ENCODE peak calls at places on chromosomes 6 and 20, in ten cellular contexts. C, B, G, X, S, P, W, Q, O and E are unnamed samples.
A peak's percentile ranks its signal among the peaks of the same experiment; 100 is the strongest.

GRCh38 chr6:155121699-155122098 is 126.6 kb downstream of the TIAM2 start:
- DNase-seq in Q (no peak), P (no peak), W (no peak), X (no peak), S (no peak), B (no peak), C (no peak), G (no peak), O (no peak), E (no peak)

GRCh38 chr6:163400509-163400908 is 14.0 kb upstream of the QKI start:
- DNase-seq in P (no peak), C (no peak), X (no peak), G (no peak), Q (no peak), S (no peak), W (no peak), O (no peak), B (no peak), E (no peak)

GRCh38 chr6:141152951-141153350 is 979.8 kb upstream of the GJE1 start:
- DNase-seq in X (no peak), P (no peak), G (no peak), W (peak; percentile 12), B (no peak), S (no peak), C (peak; percentile 18), Q (no peak), O (no peak), E (no peak)

GRCh38 chr20:45629496-45630100 is at the start of gene WFDC10A:
- DNase-seq in S (peak; percentile 64), P (peak; percentile 28), B (peak; percentile 53), G (peak; percentile 47), O (peak; percentile 66), C (peak; percentile 30), W (peak; percentile 25), Q (peak; percentile 84), X (peak; percentile 44), E (peak; percentile 83)

GRCh38 chr6:13407709-13408695 is 79.4 kb downstream of the GFOD1 start:
- DNase-seq in X (no peak), S (peak; percentile 94), G (no peak), Q (no peak), P (no peak), C (no peak), W (peak; percentile 51), B (no peak), O (no peak), E (peak; percentile 93)

GRCh38 chr6:148464319-148465010 is 121.8 kb downstream of the SASH1 start:
- DNase-seq in S (peak; percentile 53), W (peak; percentile 80), O (peak; percentile 85), Q (peak; percentile 77), B (peak; percentile 64), X (peak; percentile 77), P (peak; percentile 63), G (peak; percentile 69), C (peak; percentile 59), E (peak; percentile 59)

GRCh38 chr6:7691675-7692452 is 34.0 kb upstream of the BMP6 start:
- DNase-seq in C (no peak), G (peak; percentile 19), O (no peak), W (peak; percentile 61), X (no peak), B (no peak), S (peak; percentile 92), P (no peak), Q (peak; percentile 61), E (peak; percentile 95)

GRCh38 chr6:170108456-170108855 is 182.4 kb downstream of the DLL1 start:
- DNase-seq in G (no peak), C (no peak), P (no peak), S (no peak), O (peak; percentile 4), W (no peak), B (no peak), X (no peak), Q (no peak), E (no peak)

GRCh38 chr6:169075211-169075621 is 178.4 kb downstream of the THBS2 start:
- DNase-seq in P (no peak), S (no peak), Q (no peak), G (peak; percentile 60), W (peak; percentile 88), X (no peak), C (peak; percentile 83), B (no peak), O (peak; percentile 86), E (no peak)

GRCh38 chr6:64505312-64505711 is 869.7 kb downstream of the PHF3 start:
- DNase-seq in Q (peak; percentile 52), O (no peak), W (no peak), P (peak; percentile 33), C (no peak), S (peak; percentile 38), X (peak; percentile 33), G (no peak), B (peak; percentile 28), E (no peak)

GRCh38 chr6:2861071-2861821 is 19.6 kb upstream of the SERPINB1 start:
- DNase-seq in B (no peak), Q (no peak), W (no peak), X (no peak), S (no peak), P (peak; percentile 61), O (no peak), C (no peak), G (no peak), E (no peak)

GRCh38 chr6:31203345-31203979 is 33.0 kb upstream of the POU5F1 start:
- DNase-seq in Q (peak; percentile 52), O (no peak), S (peak; percentile 51), P (peak; percentile 74), W (no peak), X (no peak), C (peak; percentile 38), B (peak; percentile 45), G (peak; percentile 55), E (peak; percentile 69)

DNA sequence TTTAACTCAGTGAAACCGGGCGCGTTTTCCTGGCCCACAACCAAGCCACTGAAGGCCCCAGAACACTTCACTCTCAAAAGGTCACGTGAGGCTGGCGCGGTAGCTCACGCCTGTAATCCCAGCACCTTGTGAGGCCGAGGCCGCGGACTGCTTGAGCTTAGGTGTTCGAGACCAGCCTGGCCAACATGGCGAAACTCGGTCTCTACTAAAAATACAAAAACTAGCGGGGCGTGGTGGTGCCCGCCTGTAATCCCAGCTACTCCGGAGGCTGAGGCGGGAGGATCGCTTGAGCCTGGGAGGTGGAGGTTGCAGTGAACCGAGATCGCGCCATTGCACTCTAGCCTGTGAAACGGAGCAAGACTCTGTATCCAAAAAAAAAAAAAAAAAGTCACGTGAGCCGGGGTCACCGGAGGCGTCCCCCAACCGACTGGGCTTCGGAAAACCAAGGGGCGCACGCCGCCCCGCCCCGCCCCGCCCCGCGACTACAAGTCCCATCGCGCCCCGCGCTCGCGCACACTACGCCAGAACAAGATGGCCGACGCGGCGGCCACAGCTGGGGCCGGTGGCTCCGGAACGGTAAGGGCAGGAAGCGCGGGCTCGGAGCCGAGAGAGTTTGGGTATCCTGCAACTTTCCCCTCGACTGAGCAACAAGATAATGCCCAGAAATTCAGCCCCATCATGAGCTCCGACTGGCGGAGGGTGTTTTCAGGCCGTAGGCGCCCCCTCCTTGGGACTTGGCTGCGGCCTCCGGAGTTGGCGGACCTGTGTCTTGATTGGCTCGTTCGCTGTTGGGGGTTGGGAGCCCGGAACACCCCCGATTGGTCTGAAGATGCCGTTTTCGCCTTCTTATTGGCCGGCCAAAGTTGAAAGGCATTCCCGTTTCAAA is at the start of gene TAF8:
- DNase-seq in W (peak; percentile 95), O (peak; percentile 95), X (peak; percentile 83), G (peak; percentile 93), B (peak; percentile 94), S (peak; percentile 88), P (peak; percentile 97), C (peak; percentile 92), Q (peak; percentile 92), E (peak; percentile 94)
- TF ChIP-seq CTCF in W (no peak), O (peak; percentile 23), X (no peak), G (no peak), B (no peak), S (no peak), P (no peak), C (no peak), Q (no peak), E (no peak)

GRCh38 chr6:119333707-119334295 is 15.8 kb downstream of the MAN1A1 start:
- DNase-seq in Q (peak; percentile 35), O (no peak), S (peak; percentile 19), P (peak; percentile 51), C (no peak), W (no peak), X (no peak), G (no peak), B (peak; percentile 26), E (peak; percentile 60)
- TF ChIP-seq CTCF in Q (peak; percentile 55), O (peak; percentile 45), S (peak; percentile 31), P (peak; percentile 81), C (peak; percentile 6), W (peak; percentile 32), X (peak; percentile 53), G (peak; percentile 55), B (peak; percentile 47), E (peak; percentile 55)

GRCh38 chr6:104527761-104528415 is 331.8 kb downstream of the HACE1 start:
- DNase-seq in C (no peak), G (peak; percentile 45), S (peak; percentile 20), B (no peak), O (no peak), P (peak; percentile 70), X (peak; percentile 44), Q (no peak), W (peak; percentile 34), E (no peak)
- TF ChIP-seq CTCF in C (no peak), G (peak; percentile 39), S (peak; percentile 24), B (no peak), O (peak; percentile 23), P (peak; percentile 84), X (no peak), Q (no peak), W (peak; percentile 45), E (no peak)

GRCh38 chr6:137870744-137871247 is 3.7 kb downstream of the TNFAIP3 start:
- DNase-seq in Q (no peak), B (peak; percentile 44), W (no peak), C (no peak), G (no peak), O (no peak), S (no peak), P (peak; percentile 39), X (no peak), E (peak; percentile 20)
- TF ChIP-seq CTCF in Q (peak; percentile 6), B (no peak), W (peak; percentile 0), C (no peak), G (peak; percentile 5), O (no peak), S (no peak), P (peak; percentile 20), X (peak; percentile 30), E (no peak)

DNA sequence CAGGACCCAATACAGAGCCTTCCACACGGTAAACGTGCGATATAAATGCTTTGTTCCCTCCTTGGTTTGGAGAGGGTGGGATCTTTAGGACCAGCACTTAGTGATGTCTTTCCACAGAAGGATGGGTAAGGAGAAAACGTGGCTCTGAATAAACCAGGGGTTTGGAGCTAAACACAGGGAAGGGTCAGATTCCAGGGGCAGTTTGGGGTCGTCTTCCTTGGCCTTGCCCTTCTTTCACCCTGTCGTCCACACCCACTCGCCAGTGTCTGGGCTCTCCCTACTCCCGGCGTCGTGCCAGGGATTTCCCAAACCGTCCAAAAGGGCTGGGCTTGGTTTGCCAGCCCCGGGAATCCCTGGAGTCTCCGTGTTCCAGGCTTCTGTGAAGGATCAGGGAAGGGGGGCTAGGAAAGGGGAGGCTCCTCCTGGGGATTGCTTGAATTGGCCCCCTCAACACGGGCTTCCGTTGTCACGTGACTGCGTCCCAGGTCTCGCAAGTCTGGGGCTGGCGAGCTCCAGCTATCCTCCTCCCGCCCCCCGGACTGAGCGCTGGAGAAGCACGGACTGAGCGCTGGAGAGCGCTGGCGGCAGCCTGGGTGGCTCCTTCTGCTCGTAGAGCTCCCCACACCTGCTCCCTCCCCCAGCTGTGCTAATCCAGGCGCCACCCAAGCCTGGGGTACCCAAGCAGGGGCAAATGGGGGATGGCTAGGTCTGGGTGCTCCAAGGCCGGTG is 9.5 kb upstream of the ARMC12 start:
- DNase-seq in O (peak; percentile 94), B (peak; percentile 54), G (peak; percentile 88), X (peak; percentile 46), C (peak; percentile 92), P (peak; percentile 68), W (peak; percentile 92), Q (peak; percentile 59), S (peak; percentile 58), E (peak; percentile 60)
- TF ChIP-seq CTCF in O (no peak), B (no peak), G (no peak), X (no peak), C (no peak), P (no peak), W (no peak), Q (no peak), S (no peak), E (no peak)